ENCODE peak calls at places on chromosomes 12 and 14, in four cellular contexts. L, Y, S and Z are unnamed samples.

GRCh38 chr14:105010106-105010505 is 10.8 kb downstream of the CDCA4 start:
- DNase-seq in L (no peak), Y (no peak), S (no peak), Z (no peak)

GRCh38 chr14:63276492-63277342 is 42.0 kb downstream of the GPHB5 start:
- DNase-seq in L (peak; percentile 51), Y (no peak), S (peak; percentile 17), Z (no peak)

GRCh38 chr12:12582895-12583303 is 20.2 kb upstream of the DUSP16 start:
- DNase-seq in L (peak; percentile 77), Y (no peak), S (peak; percentile 71), Z (no peak)

GRCh38 chr12:127381043-127381668 is 885.8 kb upstream of the TMEM132C start:
- DNase-seq in L (peak; percentile 75), Y (peak; percentile 34), S (peak; percentile 15), Z (no peak)

GRCh38 chr14:61875483-61875882 is 113.3 kb downstream of the SNAPC1 start:
- DNase-seq in L (no peak), Y (no peak), S (no peak), Z (no peak)

GRCh38 chr12:5220835-5221234 is 177.2 kb downstream of the KCNA5 start:
- DNase-seq in L (no peak), Y (no peak), S (no peak), Z (no peak)

GRCh38 chr12:15720299-15720698 is 68.9 kb downstream of the EPS8 start:
- DNase-seq in L (no peak), Y (no peak), S (no peak), Z (no peak)

GRCh38 chr14:30235485-30235884 is 307.8 kb upstream of the PRKD1 start:
- DNase-seq in L (no peak), Y (no peak), S (no peak), Z (no peak)

GRCh38 chr12:3580071-3580749 is 89.2 kb downstream of the PRMT8 start:
- DNase-seq in L (no peak), Y (no peak), S (no peak), Z (no peak)

GRCh38 chr12:94244165-94245133 is 96.1 kb downstream of the PLXNC1 start:
- DNase-seq in L (peak; percentile 52), Y (peak; percentile 34), S (no peak), Z (peak; percentile 66)

GRCh38 chr12:129069886-129070285 is 216.6 kb downstream of the GLT1D1 start:
- DNase-seq in L (no peak), Y (no peak), S (no peak), Z (no peak)

GRCh38 chr12:123714302-123714627 is 2.1 kb downstream of the ATP6V0A2 start:
- DNase-seq in L (peak; percentile 58), Y (no peak), S (no peak), Z (no peak)